ENCODE peak calls at places on chromosomes 1 and 21, in eight cellular contexts. D is CD8-positive, alpha-beta memory T cell; T is pancreas; B is heart right ventricle; R is stomach; O is naive thymus-derived CD4-positive, alpha-beta T cell; Q is neuronal stem cell; C is CD4-positive, CD25-positive, alpha-beta regulatory T cell. A is an unnamed sample. For H3K36me3, the result is how much of the 10 kb centered on the place peaks cover.

GRCh38 chr1:151108331-151108730 is 37.8 kb downstream of the GABPB2 start:
- DNase-seq in D (no peak), T (no peak), B (no peak), R (no peak), O (no peak), Q (no peak), C (no peak), A (no peak)

GRCh38 chr1:27122652-27123051 is 32.3 kb downstream of the SLC9A1 start:
- DNase-seq in D (no peak), T (no peak), B (peak), R (peak), O (no peak), Q (no peak), C (no peak), A (no peak)

GRCh38 chr1:204218552-204218951 is 4.8 kb upstream of the GOLT1A start:
- DNase-seq in D (no peak), T (no peak), B (no peak), R (peak), O (no peak), Q (no peak), C (no peak), A (no peak)

GRCh38 chr1:21511579-21512522 is 2.6 kb downstream of the ALPL start:
- DNase-seq in D (no peak), T (no peak), B (peak), R (peak), O (no peak), Q (no peak), C (no peak), A (no peak)

GRCh38 chr1:174060090-174060489 is 37.9 kb upstream of the RC3H1 start:
- DNase-seq in D (no peak), T (no peak), B (no peak), R (no peak), O (no peak), Q (no peak), C (no peak), A (no peak)

GRCh38 chr1:21022279-21023040 is 154.2 kb downstream of the EIF4G3 start:
- DNase-seq in D (no peak), T (peak), B (peak), R (peak), O (no peak), Q (no peak), C (peak), A (no peak)

GRCh38 chr21:41611966-41612606 is 104.1 kb upstream of the TMPRSS2 start:
- DNase-seq in D (no peak), T (no peak), B (no peak), R (peak), O (no peak), Q (no peak), C (peak), A (peak)

GRCh38 chr1:66403031-66403731 is 130.8 kb upstream of the SGIP1 start:
- DNase-seq in D (no peak), T (no peak), B (peak), R (no peak), O (no peak), Q (no peak), C (no peak), A (peak)

GRCh38 chr1:41160498-41161110 is 81.5 kb downstream of the SCMH1 start:
- DNase-seq in D (no peak), T (no peak), B (no peak), R (no peak), O (no peak), Q (no peak), C (no peak), A (no peak)

GRCh38 chr1:156245451-156246232 is 2.2 kb downstream of the PAQR6 start:
- DNase-seq in D (peak), T (no peak), B (no peak), R (peak), O (peak), Q (no peak), C (peak), A (no peak)

GRCh38 chr1:77847621-77848080 is 40.8 kb upstream of the NEXN start:
- DNase-seq in D (peak), T (no peak), B (no peak), R (no peak), O (no peak), Q (no peak), C (no peak), A (peak)

GRCh38 chr1:61043010-61043820 is 39.1 kb upstream of the NFIA start:
- DNase-seq in D (peak), T (peak), B (peak), R (peak), O (peak), Q (peak), C (peak), A (peak)

GRCh38 chr21:34706337-34706736 is 37.5 kb downstream of the CLIC6 start:
- DNase-seq in D (no peak), T (no peak), B (no peak), R (no peak), O (no peak), Q (no peak), C (no peak), A (no peak)

GRCh38 chr1:85342177-85342576 is 65.7 kb upstream of the BCL10 start:
- DNase-seq in D (no peak), T (no peak), B (no peak), R (no peak), O (no peak), Q (no peak), C (no peak), A (no peak)

GRCh38 chr1:42335050-42335808 is at the start of gene FOXJ3:
- DNase-seq in D (peak), T (peak), B (peak), R (peak), O (peak), Q (peak), C (peak), A (peak)

GRCh38 chr1:53126495-53126894 is 15.9 kb downstream of the SLC1A7 start:
- DNase-seq in D (no peak), T (no peak), B (no peak), R (no peak), O (no peak), Q (no peak), C (no peak), A (no peak)

GRCh38 chr1:244187310-244187709 is 136.2 kb downstream of the ZBTB18 start:
- DNase-seq in D (no peak), T (no peak), B (no peak), R (no peak), O (no peak), Q (no peak), C (no peak), A (no peak)

GRCh38 chr1:910881-911721 is 12.6 kb upstream of the SAMD11 start:
- DNase-seq in D (no peak), T (peak), B (no peak), R (peak), O (peak), Q (no peak), C (no peak), A (no peak)

DNA sequence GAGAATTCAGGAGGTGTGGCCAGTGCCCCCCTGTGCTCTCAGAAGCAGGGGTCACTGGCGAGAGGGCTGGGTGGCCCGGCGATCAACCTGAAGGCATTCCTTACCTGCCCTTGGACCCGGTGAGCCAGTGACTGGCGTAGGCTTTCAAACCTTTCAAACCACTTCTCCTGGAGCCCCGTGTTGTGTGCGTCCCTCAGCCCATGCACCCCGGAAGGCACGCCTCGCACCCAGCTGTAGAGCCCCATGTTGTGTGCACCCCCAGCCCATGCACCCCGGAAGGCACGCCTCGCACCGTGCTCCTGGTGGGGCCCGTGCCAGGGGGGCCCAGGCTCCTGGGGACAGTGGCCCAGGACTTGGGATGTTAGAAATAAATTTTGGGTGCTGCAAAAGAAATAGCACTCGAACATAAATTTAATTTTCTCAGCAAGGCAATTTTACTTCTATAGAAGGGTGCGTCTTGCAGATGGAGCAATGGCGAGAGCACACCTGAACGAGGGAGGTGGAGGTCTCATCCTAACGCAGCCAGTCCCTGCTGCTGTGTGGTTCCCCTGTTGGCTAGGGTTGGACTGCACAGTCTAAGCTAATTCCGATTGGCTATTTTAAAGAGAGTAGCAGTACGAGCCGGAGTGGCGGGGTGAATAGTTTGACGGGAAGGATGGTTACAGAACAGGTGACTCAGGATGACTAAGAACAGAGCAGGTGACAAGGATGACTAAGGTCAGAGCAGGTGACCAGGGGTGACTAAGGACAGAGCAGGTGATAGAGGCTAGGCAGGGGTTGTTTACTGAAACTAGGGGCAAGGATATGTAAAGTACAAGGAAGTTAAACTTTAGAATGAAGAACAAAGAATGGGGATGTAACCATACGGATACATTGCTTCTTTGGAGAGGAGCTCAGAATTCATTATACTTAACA is 47.4 kb downstream of the PRKCZ start:
- DNase-seq in D (no peak), T (no peak), B (no peak), R (no peak), O (no peak), Q (no peak), C (no peak), A (no peak)
- H3K27ac ChIP-seq in D (no peak), T (no peak), B (no peak), R (no peak), O (no peak), Q (no peak), C (no peak), A (no peak)

GRCh38 chr1:202728951-202729350 is 18.7 kb upstream of the SYT2 start:
- DNase-seq in D (no peak), T (no peak), B (no peak), R (no peak), O (no peak), Q (no peak), C (no peak), A (no peak)
- H3K36me3 ChIP-seq in D (under half), T (under half), B (half or more), R (half or more), O (under half), Q (half or more), C (half or more), A (under half)

GRCh38 chr1:17538428-17539130 is 919 bp upstream of the ARHGEF10L start:
- DNase-seq in D (no peak), T (no peak), B (no peak), R (no peak), O (no peak), Q (peak), C (no peak), A (no peak)
- H3K4me3 ChIP-seq in D (no peak), T (no peak), B (no peak), R (peak), O (no peak), Q (peak), C (no peak), A (no peak)

GRCh38 chr1:17440074-17440826 is 773 bp upstream of the RCC2 start:
- DNase-seq in D (no peak), T (no peak), B (no peak), R (no peak), O (no peak), Q (no peak), C (no peak), A (no peak)

GRCh38 chr1:17437260-17438175 is 2.0 kb downstream of the RCC2 start:
- DNase-seq in D (peak), T (peak), B (peak), R (peak), O (peak), Q (peak), C (peak), A (peak)

GRCh38 chr1:17438176-17438976 is 1.1 kb downstream of the RCC2 start:
- DNase-seq in D (peak), T (peak), B (peak), R (peak), O (peak), Q (peak), C (peak), A (peak)

GRCh38 chr1:17439250-17440073 is at the start of gene RCC2:
- DNase-seq in D (peak), T (peak), B (peak), R (peak), O (peak), Q (peak), C (peak), A (peak)

GRCh38 chr1:17438977-17439249 is 564 bp downstream of the RCC2 start:
- DNase-seq in D (peak), T (peak), B (no peak), R (no peak), O (peak), Q (no peak), C (no peak), A (no peak)
- H3K27ac ChIP-seq in D (peak), T (peak), B (peak), R (peak), O (peak), Q (peak), C (peak), A (peak)

GRCh38 chr1:19375621-19376020 is 63.5 kb downstream of the SLC66A1 start:
- DNase-seq in D (no peak), T (no peak), B (no peak), R (no peak), O (no peak), Q (no peak), C (no peak), A (no peak)

GRCh38 chr1:19373206-19374126 is 61.3 kb downstream of the SLC66A1 start:
- DNase-seq in D (no peak), T (no peak), B (no peak), R (no peak), O (no peak), Q (no peak), C (no peak), A (no peak)

GRCh38 chr1:19374926-19375325 is 62.8 kb downstream of the SLC66A1 start:
- DNase-seq in D (no peak), T (no peak), B (no peak), R (no peak), O (no peak), Q (no peak), C (no peak), A (no peak)

GRCh38 chr1:19372602-19373001 is 60.5 kb downstream of the SLC66A1 start:
- DNase-seq in D (no peak), T (no peak), B (no peak), R (no peak), O (no peak), Q (no peak), C (no peak), A (no peak)

DNA sequence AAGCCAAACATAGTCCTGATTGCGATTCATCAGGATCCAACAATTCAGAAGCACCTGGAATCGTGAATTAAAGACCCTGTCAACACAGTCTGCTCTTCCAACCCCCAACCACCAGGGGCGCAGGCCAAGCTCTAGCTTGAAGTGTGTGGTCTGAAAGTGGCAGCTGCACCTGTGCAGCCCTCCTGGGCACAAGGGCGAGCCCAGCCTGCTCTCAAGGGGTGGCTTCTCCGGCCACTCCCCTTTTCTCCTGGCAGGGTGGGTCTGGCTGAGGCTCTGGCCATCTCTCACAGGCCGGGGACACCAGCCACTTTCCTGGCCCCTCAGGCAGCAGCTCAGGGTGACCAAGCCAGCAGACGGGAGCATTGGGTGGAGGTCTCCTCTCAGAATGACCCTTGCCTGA is 62.3 kb downstream of the SLC66A1 start:
- DNase-seq in D (no peak), T (no peak), B (no peak), R (no peak), O (no peak), Q (no peak), C (peak), A (peak)
- H3K36me3 ChIP-seq in D (under half), T (under half), B (half or more), R (under half), O (under half), Q (under half), C (half or more), A (under half)

GRCh38 chr21:36692844-36693143 is 6.1 kb upstream of the SIM2 start:
- DNase-seq in D (no peak), T (no peak), B (no peak), R (no peak), O (no peak), Q (no peak), C (no peak), A (no peak)
- H3K4me3 ChIP-seq in D (no peak), T (no peak), B (no peak), R (peak), O (no peak), Q (no peak), C (no peak), A (no peak)

GRCh38 chr1:68197891-68198290 is 34.4 kb downstream of the WLS start:
- DNase-seq in D (no peak), T (peak), B (no peak), R (no peak), O (no peak), Q (no peak), C (no peak), A (no peak)
- H3K27ac ChIP-seq in D (no peak), T (peak), B (peak), R (peak), O (no peak), Q (no peak), C (no peak), A (no peak)